ENCODE peak calls at places on chromosomes 11 and 22, in four cellular contexts. B, K, N and S are unnamed samples.

GRCh38 chr11:95682552-95682951 is 107.0 kb downstream of the FAM76B start:
- DNase-seq in K (no peak), N (no peak), B (no peak), S (peak)

GRCh38 chr11:112644410-112645131 is 316.6 kb upstream of the NCAM1 start:
- DNase-seq in N (no peak), B (no peak), K (no peak), S (no peak)

GRCh38 chr11:58957922-58958321 is 18.6 kb downstream of the GLYATL1 start:
- DNase-seq in N (no peak), K (no peak), B (no peak), S (no peak)

GRCh38 chr11:34354782-34355181 is 3.0 kb downstream of the ABTB2 start:
- DNase-seq in N (no peak), K (no peak), B (no peak), S (no peak)

GRCh38 chr11:11253487-11253886 is 99.6 kb downstream of the CSNK2A3 start:
- DNase-seq in B (no peak), N (no peak), K (no peak), S (no peak)

GRCh38 chr11:122673706-122674105 is 18.2 kb downstream of the UBASH3B start:
- DNase-seq in N (no peak), B (no peak), K (no peak), S (no peak)

GRCh38 chr11:111302298-111302697 is 4.0 kb downstream of the POU2AF3 start:
- DNase-seq in N (no peak), B (no peak), K (no peak), S (no peak)

GRCh38 chr22:27896251-27896650 is 22.8 kb downstream of the PITPNB start:
- DNase-seq in K (no peak), N (no peak), B (no peak), S (no peak)

GRCh38 chr11:129657866-129658557 is 157.6 kb upstream of the TMEM45B start:
- DNase-seq in K (no peak), N (no peak), B (no peak), S (no peak)

GRCh38 chr22:48389916-48390315 is 1437.8 kb downstream of the BRD1 start:
- DNase-seq in B (no peak), N (no peak), K (no peak), S (no peak)

GRCh38 chr11:57205046-57205671 is 23.4 kb downstream of the LRRC55 start:
- DNase-seq in N (no peak), K (peak), B (no peak), S (no peak)
- TF ChIP-seq CTCF in N (no peak), K (no peak), B (no peak), S (no peak)

GRCh38 chr11:125224391-125225015 is 60.0 kb downstream of the PKNOX2 start:
- DNase-seq in K (peak), N (no peak), B (no peak), S (peak)
- TF ChIP-seq CTCF in K (no peak), N (no peak), B (no peak), S (no peak)

DNA sequence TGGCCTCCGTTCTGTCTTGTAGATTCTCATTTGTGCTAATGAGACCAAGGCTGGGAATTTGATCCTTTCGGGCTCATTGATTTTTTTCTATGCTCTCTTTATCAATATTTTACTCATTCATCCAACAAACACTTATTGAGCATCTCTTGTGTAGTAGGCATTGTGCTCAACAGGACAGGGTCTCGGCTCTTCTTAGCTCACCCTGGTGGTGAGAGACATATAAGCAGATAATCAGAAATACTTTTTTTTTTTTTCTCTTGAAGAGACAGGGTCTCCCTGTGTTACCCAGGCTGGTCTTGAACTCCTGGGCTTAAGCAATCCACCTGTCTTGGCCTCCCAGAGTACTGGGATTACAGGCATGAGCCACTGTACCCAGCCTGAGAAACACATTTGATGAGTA is 48.0 kb upstream of the SLC5A1 start:
- DNase-seq in K (peak), N (no peak), B (no peak), S (no peak)
- TF ChIP-seq CTCF in K (peak), N (no peak), B (no peak), S (peak)

GRCh38 chr22:49491726-49492125 is 335.9 kb downstream of the BRD1 start:
- DNase-seq in N (no peak), K (peak), B (no peak), S (no peak)

GRCh38 chr22:49490692-49491091 is 337.0 kb downstream of the BRD1 start:
- DNase-seq in B (no peak), N (no peak), K (peak), S (no peak)

GRCh38 chr22:49492308-49492707 is 335.4 kb downstream of the BRD1 start:
- DNase-seq in N (no peak), K (no peak), B (no peak), S (no peak)

GRCh38 chr22:49489821-49490220 is 337.9 kb downstream of the BRD1 start:
- DNase-seq in N (no peak), K (peak), B (no peak), S (no peak)

GRCh38 chr22:49491221-49491635 is 336.4 kb downstream of the BRD1 start:
- DNase-seq in B (no peak), K (peak), N (no peak), S (no peak)
- TF ChIP-seq CTCF in B (no peak), K (no peak), N (no peak), S (no peak)

GRCh38 chr11:120431633-120432032 is 79.9 kb upstream of the GRIK4 start:
- DNase-seq in B (no peak), N (no peak), K (peak), S (peak)
- TF ChIP-seq CTCF in B (no peak), N (no peak), K (peak), S (peak)